ENCODE peak calls at places on chromosome 1, in nine cellular contexts. Z is stomach, D is K562, T is A549, V is tibial nerve, P is sigmoid colon, C is ovary, Q is HepG2, K is transverse colon. A is an unnamed sample.
A peak's percentile ranks its signal among the peaks of the same experiment; 100 is the strongest.

GRCh38 chr1:214303538-214303937 is 22.6 kb downstream of the SMYD2 start:
- DNase-seq in Z (no peak), D (no peak), T (no peak), V (no peak), P (no peak), C (no peak), Q (no peak), K (no peak), A (no peak)

GRCh38 chr1:151998611-151999362 is 5.1 kb upstream of the S100A10 start:
- DNase-seq in Z (no peak), D (no peak), T (peak; percentile 89), V (no peak), P (no peak), C (no peak), Q (no peak), K (no peak), A (no peak)

GRCh38 chr1:162019006-162019405 is 4.7 kb downstream of the OLFML2B start:
- DNase-seq in Z (no peak), D (no peak), T (no peak), V (no peak), P (no peak), C (no peak), Q (no peak), K (no peak), A (no peak)

GRCh38 chr1:101300916-101301315 is 64.1 kb downstream of the S1PR1 start:
- DNase-seq in Z (no peak), D (no peak), T (no peak), V (no peak), P (no peak), C (no peak), Q (no peak), K (no peak), A (no peak)

GRCh38 chr1:16980473-16981268 is at the start of gene MFAP2:
- DNase-seq in Z (no peak), D (no peak), T (no peak), V (no peak), P (no peak), C (peak; percentile 67), Q (no peak), K (no peak), A (no peak)

GRCh38 chr1:8082945-8083344 is 56.8 kb upstream of the ERRFI1 start:
- DNase-seq in Z (no peak), D (no peak), T (no peak), V (no peak), P (no peak), C (no peak), Q (peak; percentile 73), K (no peak), A (no peak)

GRCh38 chr1:64856564-64856963 is 109.8 kb downstream of the JAK1 start:
- DNase-seq in Z (no peak), D (no peak), T (no peak), V (no peak), P (peak; percentile 93), C (no peak), Q (no peak), K (peak; percentile 39), A (no peak)

GRCh38 chr1:159749630-159750029 is 31.1 kb upstream of the DUSP23 start:
- DNase-seq in Z (no peak), D (no peak), T (no peak), V (no peak), P (no peak), C (no peak), Q (no peak), K (no peak), A (no peak)

GRCh38 chr1:230713547-230713914 is 391 bp downstream of the AGT start:
- DNase-seq in Z (no peak), D (no peak), T (no peak), V (no peak), P (no peak), C (no peak), Q (no peak), K (no peak), A (no peak)

GRCh38 chr1:181184621-181185020 is 96.1 kb downstream of the IER5 start:
- DNase-seq in Z (no peak), D (no peak), T (no peak), V (no peak), P (no peak), C (no peak), Q (no peak), K (no peak), A (peak; percentile 53)

GRCh38 chr1:171426645-171427044 is 58.7 kb upstream of the PRRC2C start:
- DNase-seq in Z (no peak), D (no peak), T (no peak), V (no peak), P (no peak), C (no peak), Q (no peak), K (no peak), A (no peak)

GRCh38 chr1:118842462-118843201 is 145.5 kb downstream of the TBX15 start:
- DNase-seq in Z (no peak), D (no peak), T (no peak), V (no peak), P (no peak), C (no peak), Q (no peak), K (no peak), A (no peak)

GRCh38 chr1:177170756-177171535 is at the start of gene BRINP2:
- DNase-seq in Z (peak; percentile 56), D (no peak), T (peak; percentile 46), V (no peak), P (no peak), C (peak; percentile 48), Q (no peak), K (peak; percentile 15), A (no peak)

GRCh38 chr1:246107516-246108277 is 399.4 kb downstream of the SMYD3 start:
- DNase-seq in Z (no peak), D (no peak), T (no peak), V (no peak), P (no peak), C (no peak), Q (no peak), K (no peak), A (no peak)

GRCh38 chr1:3943123-3943431 is 43.0 kb upstream of the C1orf174 start:
- DNase-seq in Z (no peak), D (no peak), T (no peak), V (no peak), P (no peak), C (no peak), Q (no peak), K (no peak), A (no peak)

GRCh38 chr1:228101994-228102790 is 933 bp downstream of the C1orf35 start:
- DNase-seq in Z (peak; percentile 53), D (peak; percentile 70), T (peak; percentile 55), V (no peak), P (peak; percentile 82), C (peak; percentile 63), Q (no peak), K (peak; percentile 71), A (no peak)

DNA sequence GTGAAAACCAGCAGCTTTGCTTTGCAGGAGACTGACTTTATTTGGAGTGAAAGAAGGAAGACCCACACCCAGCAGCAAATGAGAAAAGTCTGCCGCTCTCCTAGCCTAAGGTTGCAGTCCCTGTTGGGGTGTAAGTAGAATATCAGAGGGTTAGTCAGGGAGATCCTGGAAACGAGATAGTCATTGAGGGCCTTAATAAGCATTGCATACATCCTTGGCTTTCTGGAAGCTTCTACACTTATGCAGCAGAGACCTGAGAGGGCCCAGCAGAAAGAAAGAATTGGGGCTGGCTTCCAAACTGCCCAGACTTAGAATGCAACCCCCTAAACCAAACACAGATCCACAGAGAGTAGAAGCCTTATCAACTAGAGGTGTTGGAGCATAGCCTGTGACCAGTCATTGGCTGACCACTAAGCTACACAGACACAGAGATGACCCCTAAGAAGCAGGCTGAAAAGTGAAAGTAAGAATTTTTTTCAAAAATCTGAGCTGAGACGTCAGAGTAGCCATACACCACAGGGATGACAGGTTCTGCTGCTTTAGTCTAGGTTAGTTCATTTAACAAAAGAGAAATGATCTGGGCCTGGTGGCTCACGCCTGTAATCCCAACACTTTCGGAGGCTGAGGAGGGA is 98.4 kb downstream of the LYPLAL1 start:
- DNase-seq in Z (no peak), D (no peak), T (no peak), V (no peak), P (no peak), C (no peak), Q (no peak), K (no peak), A (no peak)
- H3K4me3 ChIP-seq in Z (no peak overlapping the region), D (no peak overlapping the region), T (no peak overlapping the region), V (no peak overlapping the region), P (no peak overlapping the region), C (no peak overlapping the region), Q (no peak overlapping the region), K (no peak overlapping the region), A (no peak overlapping the region)

GRCh38 chr1:173853074-173853473 is 14.7 kb downstream of the GAS5 start:
- DNase-seq in Z (no peak), D (no peak), T (no peak), V (no peak), P (no peak), C (no peak), Q (no peak), K (no peak), A (no peak)
- TF ChIP-seq EP300 in Z (no peak), D (no peak), T (no peak), V (no peak), P (no peak), C (no peak), Q (no peak), K (no peak), A (no peak)

DNA sequence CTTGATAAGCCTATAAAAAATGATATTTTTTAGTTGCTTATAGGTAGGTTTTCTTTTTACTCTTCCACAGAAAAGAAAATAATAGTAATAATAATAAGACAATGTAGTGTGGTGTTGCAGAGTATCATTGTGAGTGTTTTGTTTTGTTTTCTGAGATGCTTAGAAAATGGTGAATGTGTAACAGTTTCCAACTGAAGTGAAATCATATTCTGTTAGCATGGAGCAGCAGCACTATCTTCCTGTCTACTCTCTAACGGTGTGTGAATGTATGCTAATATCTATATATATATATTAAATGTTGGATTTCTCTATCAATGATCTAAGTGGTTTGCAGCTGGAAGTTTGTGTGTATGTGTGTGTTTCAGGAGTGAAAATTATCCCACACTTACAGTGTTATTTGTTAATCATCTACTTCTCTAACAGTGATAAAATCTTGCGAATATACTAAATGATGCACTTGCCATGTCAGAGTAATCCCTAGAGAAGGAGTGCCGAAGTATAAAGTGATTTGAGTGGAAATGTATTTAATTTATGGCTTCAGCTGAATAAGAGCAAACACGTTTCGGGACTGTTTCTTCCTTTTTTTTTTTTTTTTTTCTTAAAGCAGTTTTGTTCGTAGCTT is 362 bp downstream of the SAMD13 start:
- DNase-seq in Z (no peak), D (no peak), T (no peak), V (no peak), P (no peak), C (no peak), Q (no peak), K (no peak), A (no peak)
- H3K4me3 ChIP-seq in Z (peak overlapping the region; percentile 44), D (no peak overlapping the region), T (peak overlapping the region; percentile 42), V (peak overlapping the region; percentile 26), P (peak overlapping the region; percentile 36), C (peak overlapping the region; percentile 14), Q (no peak overlapping the region), K (peak overlapping the region; percentile 30), A (peak overlapping the region; percentile 37)

DNA sequence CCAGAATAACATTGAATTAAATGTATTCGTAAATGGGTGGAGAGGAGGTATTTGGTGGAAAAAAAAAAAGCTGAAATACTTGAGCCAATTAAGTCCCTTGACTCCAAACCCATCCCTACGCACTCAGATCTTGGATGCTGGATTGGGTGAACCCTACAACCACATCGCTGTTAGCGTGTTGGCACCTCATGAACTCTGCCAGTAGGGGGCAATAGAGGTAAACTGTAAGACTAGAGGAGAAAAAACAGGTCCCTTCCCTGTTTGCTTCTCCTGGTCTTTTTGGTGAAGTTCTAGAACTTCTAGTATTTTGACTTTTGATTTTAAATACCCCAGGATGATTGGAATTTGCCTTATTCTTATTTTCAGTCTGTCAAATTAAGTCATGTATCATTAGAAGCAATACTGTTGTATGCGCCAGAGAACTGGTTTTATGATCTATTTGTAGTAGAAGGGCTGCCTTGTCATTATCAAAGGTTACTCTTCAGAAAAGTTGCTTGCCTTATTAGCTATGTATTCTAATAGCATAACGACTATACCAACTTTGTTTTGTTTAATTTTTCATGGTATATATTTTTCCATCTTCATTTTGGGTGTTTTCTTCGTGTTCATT is 1.9 kb upstream of the OR13G1 start:
- DNase-seq in Z (peak; percentile 42), D (peak; percentile 52), T (peak; percentile 42), V (peak; percentile 45), P (no peak), C (no peak), Q (peak; percentile 38), K (peak; percentile 48), A (peak; percentile 52)
- TF ChIP-seq EP300 in Z (no peak), D (no peak), T (no peak), V (no peak), P (no peak), C (no peak), Q (no peak), K (no peak), A (no peak)